ENCODE peak calls at places on chromosome 14, in nine cellular contexts. Y, W, K, G, A, P, X, S and V are unnamed samples.

GRCh38 chr14:103198429-103199140 is 75.3 kb downstream of the TNFAIP2 start:
- DNase-seq in G (no peak), W (no peak), Y (peak; percentile 88), A (peak; percentile 48), S (peak; percentile 74), K (no peak), X (peak; percentile 74), P (no peak), V (peak; percentile 56)

GRCh38 chr14:89027097-89027740 is 202.8 kb downstream of the TTC8 start:
- DNase-seq in K (peak; percentile 61), A (peak; percentile 51), P (peak; percentile 84), S (peak; percentile 26), G (no peak), X (peak; percentile 33), W (peak; percentile 38), Y (peak; percentile 23), V (peak; percentile 87)

GRCh38 chr14:61609143-61609851 is 86.0 kb upstream of the HIF1A start:
- DNase-seq in X (peak; percentile 66), G (no peak), A (no peak), S (peak; percentile 41), W (no peak), P (no peak), K (no peak), Y (peak; percentile 29), V (no peak)

GRCh38 chr14:73014105-73014504 is 12.8 kb downstream of the ZFYVE1 start:
- DNase-seq in A (no peak), X (peak; percentile 83), Y (no peak), W (no peak), P (no peak), K (no peak), S (no peak), G (peak; percentile 90), V (no peak)

GRCh38 chr14:44404599-44405349 is 102.3 kb downstream of the FSCB start:
- DNase-seq in A (no peak), K (no peak), G (no peak), Y (no peak), X (no peak), P (no peak), W (no peak), S (no peak), V (no peak)

GRCh38 chr14:58465425-58465824 is 37.9 kb downstream of the KIAA0586 start:
- DNase-seq in X (peak; percentile 70), Y (no peak), A (no peak), G (no peak), W (no peak), K (no peak), P (no peak), S (no peak), V (no peak)

GRCh38 chr14:65927871-65928270 is 515.3 kb downstream of the FUT8 start:
- DNase-seq in G (no peak), A (no peak), Y (no peak), S (no peak), W (peak; percentile 39), K (peak; percentile 47), P (no peak), X (no peak), V (no peak)

GRCh38 chr14:24071144-24071697 is at the start of gene CPNE6:
- DNase-seq in W (no peak), S (no peak), A (peak; percentile 32), Y (no peak), X (no peak), K (no peak), G (no peak), P (no peak), V (no peak)

GRCh38 chr14:77542349-77543239 is 44.0 kb upstream of the ISM2 start:
- DNase-seq in P (no peak), S (no peak), K (no peak), G (no peak), Y (no peak), W (no peak), X (no peak), A (no peak), V (no peak)

GRCh38 chr14:100816950-100817901 is 8.7 kb upstream of the MEG3 start:
- DNase-seq in X (no peak), K (no peak), S (no peak), A (no peak), G (no peak), W (no peak), Y (no peak), P (no peak), V (no peak)

GRCh38 chr14:61280526-61281185 is 482 bp downstream of the TMEM30B start:
- DNase-seq in G (no peak), K (peak; percentile 74), Y (peak; percentile 16), X (peak; percentile 34), A (no peak), W (peak; percentile 60), P (no peak), S (peak; percentile 53), V (peak; percentile 42)

GRCh38 chr14:78933948-78934524 is 763.9 kb downstream of the NRXN3 start:
- DNase-seq in X (peak; percentile 49), K (no peak), A (peak; percentile 31), G (no peak), S (no peak), P (peak; percentile 6), Y (no peak), W (no peak), V (no peak)

GRCh38 chr14:101315802-101316296 is 245.4 kb upstream of the DIO3 start:
- DNase-seq in Y (no peak), G (no peak), A (no peak), K (no peak), S (no peak), W (no peak), X (no peak), P (no peak), V (no peak)

GRCh38 chr14:34053666-34054065 is 102.8 kb upstream of the EGLN3 start:
- DNase-seq in W (no peak), S (no peak), K (no peak), X (no peak), Y (peak; percentile 81), A (no peak), G (no peak), P (no peak), V (no peak)

GRCh38 chr14:58501214-58501816 is 73.8 kb downstream of the KIAA0586 start:
- DNase-seq in W (no peak), A (peak; percentile 72), Y (peak; percentile 20), G (peak; percentile 30), K (no peak), P (peak; percentile 9), S (no peak), X (peak; percentile 88), V (no peak)

GRCh38 chr14:63273091-63273490 is 45.6 kb downstream of the GPHB5 start:
- DNase-seq in G (no peak), S (no peak), X (peak; percentile 12), Y (no peak), P (no peak), W (no peak), A (no peak), K (no peak), V (no peak)

DNA sequence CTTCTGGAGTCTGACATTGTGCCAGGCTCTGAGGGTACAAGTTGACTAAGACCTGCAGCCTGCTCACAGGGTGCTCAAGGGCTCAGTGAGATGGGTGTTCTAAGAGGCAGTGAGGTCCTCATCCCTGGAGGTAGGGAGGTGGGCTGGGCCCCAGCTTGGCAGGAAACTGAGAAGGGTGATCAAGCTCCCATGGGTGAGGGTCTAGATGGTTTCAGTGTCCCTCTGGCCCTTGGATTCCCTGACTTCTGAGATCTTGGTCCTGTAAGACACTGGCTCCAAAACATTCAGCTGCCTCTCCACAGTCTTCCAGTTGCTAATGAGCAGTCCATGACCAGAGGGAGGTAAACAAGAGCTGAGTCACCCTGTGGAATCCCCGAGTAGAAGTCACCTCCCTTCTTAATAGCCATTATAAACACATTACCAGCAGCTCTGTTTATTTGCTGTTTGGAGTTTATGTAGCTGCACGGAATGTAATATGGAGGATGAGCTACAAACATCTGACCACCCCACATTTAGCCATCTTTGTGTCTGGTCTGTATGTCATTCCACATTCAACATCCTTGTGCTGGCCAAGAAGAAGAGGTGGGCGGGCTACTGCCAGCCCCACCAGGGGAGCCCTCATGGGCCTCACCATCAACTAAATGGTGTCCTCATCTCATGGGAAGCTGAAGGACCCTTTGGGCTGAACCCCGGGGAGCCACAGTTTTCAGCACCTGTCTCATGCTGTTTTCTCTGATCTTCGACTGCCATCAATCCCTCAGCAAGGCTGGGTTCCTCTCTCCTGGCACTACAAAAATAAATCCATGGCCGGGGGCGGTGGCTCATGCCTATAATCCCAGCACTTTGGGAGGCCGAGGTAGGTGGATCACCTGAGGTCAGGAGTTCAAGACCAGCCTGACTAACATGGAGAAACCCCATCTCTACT is 37.2 kb upstream of the BDKRB2 start:
- DNase-seq in G (no peak), W (no peak), X (peak; percentile 95), Y (no peak), K (no peak), P (no peak), S (no peak), A (no peak), V (peak; percentile 71)
- TF ChIP-seq POLR2A in G (no peak), W (no peak), X (peak; percentile 38), Y (no peak), K (no peak), P (no peak), S (no peak), A (no peak), V (no peak)

GRCh38 chr14:95961481-95961880 is 77.7 kb upstream of the C14orf132 start:
- DNase-seq in K (no peak), G (no peak), S (no peak), A (no peak), Y (no peak), X (no peak), P (no peak), W (no peak), V (no peak)
- H3K4me3 ChIP-seq in K (no peak overlapping the region), G (no peak overlapping the region), S (no peak overlapping the region), A (no peak overlapping the region), Y (no peak overlapping the region), X (no peak overlapping the region), P (no peak overlapping the region), W (no peak overlapping the region), V (no peak overlapping the region)

GRCh38 chr14:90816686-90817436 is 631 bp upstream of the TTC7B start:
- DNase-seq in A (no peak), X (no peak), G (no peak), K (no peak), Y (peak; percentile 39), P (no peak), S (no peak), W (no peak), V (no peak)
- TF ChIP-seq CTCF in A (no peak), X (no peak), G (no peak), K (peak; percentile 42), Y (no peak), P (no peak), S (no peak), W (no peak), V (no peak)

GRCh38 chr14:20454645-20455354 is at the start of the genes APEX1 and OSGEP:
- DNase-seq in X (peak; percentile 99), G (peak; percentile 99), P (peak; percentile 92), W (peak; percentile 99), Y (peak; percentile 98), A (peak; percentile 99), S (peak; percentile 99), K (peak; percentile 98), V (peak; percentile 100)

GRCh38 chr14:20458031-20458789 is 3.0 kb downstream of the PIP4P1 start:
- DNase-seq in P (no peak), X (no peak), K (no peak), S (no peak), W (no peak), Y (no peak), G (no peak), A (peak; percentile 57), V (no peak)

GRCh38 chr14:20454359-20454644 is 310 bp downstream of the OSGEP start:
- DNase-seq in S (no peak), X (peak; percentile 82), G (no peak), W (peak; percentile 91), Y (peak; percentile 74), K (peak; percentile 88), A (no peak), P (no peak), V (peak; percentile 73)

GRCh38 chr14:20455355-20456300 is 602 bp downstream of the APEX1 start:
- DNase-seq in S (peak; percentile 87), K (peak; percentile 27), W (peak; percentile 63), X (peak; percentile 89), P (peak; percentile 58), G (no peak), A (peak; percentile 90), Y (no peak), V (no peak)

GRCh38 chr14:20456971-20457370 is 1.9 kb downstream of the APEX1 start:
- DNase-seq in X (no peak), G (no peak), K (no peak), S (no peak), A (peak; percentile 83), W (no peak), Y (no peak), P (no peak), V (no peak)
- TF ChIP-seq POLR2A in X (no peak), G (peak; percentile 52), K (no peak), S (no peak), A (no peak), W (no peak), Y (no peak), P (no peak), V (no peak)